ENCODE peak calls at places on chromosome 10, in ten cellular contexts. One of them, this sample, is unnamed.

GRCh38 chr10:116838143-116838725 is 11.1 kb upstream of the ENO4 start:
- DNase-seq in DMS53: no peak
- DNase-seq in T-helper 2 cell: no peak
- DNase-seq in NCI-H1105: no peak
- DNase-seq in A549: no peak
- DNase-seq in epithelial cell of esophagus: no peak
- DNase-seq in MV-4-11: peak
- DNase-seq in NCI-H1694 treated with DMSO at 0.1 percent for 48 hours: no peak
- DNase-seq in NB4: no peak
- DNase-seq in NCI-H460: no peak
- DNase-seq in this sample: no peak

GRCh38 chr10:75353183-75353582 is 48.4 kb downstream of the ZNF503 start:
- DNase-seq in A549: no peak
- DNase-seq in DMS53: no peak
- DNase-seq in epithelial cell of esophagus: no peak
- DNase-seq in MV-4-11: no peak
- DNase-seq in NCI-H460: no peak
- DNase-seq in T-helper 2 cell: no peak
- DNase-seq in NCI-H1105: no peak
- DNase-seq in NB4: no peak
- DNase-seq in NCI-H1694 treated with DMSO at 0.1 percent for 48 hours: no peak
- DNase-seq in this sample: no peak

GRCh38 chr10:114550756-114551290 is 107.3 kb downstream of the ABLIM1 start:
- DNase-seq in NCI-H1694 treated with DMSO at 0.1 percent for 48 hours: peak
- DNase-seq in NB4: peak
- DNase-seq in A549: peak
- DNase-seq in MV-4-11: peak
- DNase-seq in DMS53: peak
- DNase-seq in T-helper 2 cell: no peak
- DNase-seq in epithelial cell of esophagus: peak
- DNase-seq in NCI-H460: peak
- DNase-seq in NCI-H1105: peak
- DNase-seq in this sample: no peak

GRCh38 chr10:9016930-9017329 is 962.4 kb downstream of the GATA3 start:
- DNase-seq in DMS53: no peak
- DNase-seq in NB4: no peak
- DNase-seq in NCI-H1694 treated with DMSO at 0.1 percent for 48 hours: no peak
- DNase-seq in A549: no peak
- DNase-seq in NCI-H460: no peak
- DNase-seq in T-helper 2 cell: no peak
- DNase-seq in epithelial cell of esophagus: no peak
- DNase-seq in MV-4-11: no peak
- DNase-seq in NCI-H1105: no peak
- DNase-seq in this sample: no peak

GRCh38 chr10:95513941-95514392 is 47.2 kb downstream of the SORBS1 start:
- DNase-seq in DMS53: peak
- DNase-seq in epithelial cell of esophagus: peak
- DNase-seq in MV-4-11: no peak
- DNase-seq in NB4: no peak
- DNase-seq in A549: peak
- DNase-seq in T-helper 2 cell: no peak
- DNase-seq in NCI-H1105: no peak
- DNase-seq in NCI-H460: no peak
- DNase-seq in NCI-H1694 treated with DMSO at 0.1 percent for 48 hours: no peak
- DNase-seq in this sample: no peak

GRCh38 chr10:91197044-91197651 is 23.3 kb upstream of the PCGF5 start:
- DNase-seq in NCI-H1694 treated with DMSO at 0.1 percent for 48 hours: no peak
- DNase-seq in T-helper 2 cell: no peak
- DNase-seq in NCI-H460: no peak
- DNase-seq in NCI-H1105: no peak
- DNase-seq in DMS53: no peak
- DNase-seq in MV-4-11: peak
- DNase-seq in epithelial cell of esophagus: no peak
- DNase-seq in NB4: no peak
- DNase-seq in A549: no peak
- DNase-seq in this sample: no peak

GRCh38 chr10:48215148-48215982 is 59.1 kb downstream of the FRMPD2 start:
- DNase-seq in T-helper 2 cell: no peak
- DNase-seq in MV-4-11: peak
- DNase-seq in NB4: peak
- DNase-seq in NCI-H460: peak
- DNase-seq in NCI-H1105: peak
- DNase-seq in NCI-H1694 treated with DMSO at 0.1 percent for 48 hours: peak
- DNase-seq in DMS53: peak
- DNase-seq in A549: peak
- DNase-seq in epithelial cell of esophagus: peak
- DNase-seq in this sample: peak

GRCh38 chr10:68052463-68052862 is 22.6 kb downstream of the HERC4 start:
- DNase-seq in T-helper 2 cell: no peak
- DNase-seq in NCI-H460: no peak
- DNase-seq in NCI-H1694 treated with DMSO at 0.1 percent for 48 hours: no peak
- DNase-seq in MV-4-11: peak
- DNase-seq in DMS53: peak
- DNase-seq in NCI-H1105: no peak
- DNase-seq in epithelial cell of esophagus: peak
- DNase-seq in A549: no peak
- DNase-seq in NB4: peak
- DNase-seq in this sample: no peak

GRCh38 chr10:25974897-25975459 is 40.9 kb downstream of the MYO3A start:
- DNase-seq in A549: no peak
- DNase-seq in NCI-H1105: no peak
- DNase-seq in DMS53: no peak
- DNase-seq in NB4: no peak
- DNase-seq in epithelial cell of esophagus: no peak
- DNase-seq in T-helper 2 cell: no peak
- DNase-seq in MV-4-11: no peak
- DNase-seq in NCI-H460: no peak
- DNase-seq in NCI-H1694 treated with DMSO at 0.1 percent for 48 hours: no peak
- DNase-seq in this sample: no peak

GRCh38 chr10:116704926-116705325 is 37.4 kb downstream of the HSPA12A start:
- DNase-seq in MV-4-11: no peak
- DNase-seq in DMS53: no peak
- DNase-seq in NB4: no peak
- DNase-seq in NCI-H1105: peak
- DNase-seq in epithelial cell of esophagus: no peak
- DNase-seq in NCI-H1694 treated with DMSO at 0.1 percent for 48 hours: no peak
- DNase-seq in T-helper 2 cell: no peak
- DNase-seq in A549: no peak
- DNase-seq in NCI-H460: no peak
- DNase-seq in this sample: no peak

GRCh38 chr10:96360766-96361165 is 2.0 kb upstream of the OPALIN start:
- DNase-seq in NB4: no peak
- DNase-seq in epithelial cell of esophagus: no peak
- DNase-seq in DMS53: no peak
- DNase-seq in T-helper 2 cell: no peak
- DNase-seq in NCI-H1105: no peak
- DNase-seq in NCI-H460: no peak
- DNase-seq in NCI-H1694 treated with DMSO at 0.1 percent for 48 hours: no peak
- DNase-seq in A549: no peak
- DNase-seq in MV-4-11: no peak
- DNase-seq in this sample: no peak

GRCh38 chr10:132023092-132023811 is 41.5 kb upstream of the BNIP3 start:
- DNase-seq in epithelial cell of esophagus: peak
- DNase-seq in NCI-H1105: no peak
- DNase-seq in DMS53: peak
- DNase-seq in MV-4-11: peak
- DNase-seq in NCI-H1694 treated with DMSO at 0.1 percent for 48 hours: peak
- DNase-seq in T-helper 2 cell: peak
- DNase-seq in NCI-H460: peak
- DNase-seq in NB4: peak
- DNase-seq in A549: peak
- DNase-seq in this sample: peak

GRCh38 chr10:52637592-52637991 is 135.0 kb downstream of the MBL2 start:
- DNase-seq in NCI-H460: no peak
- DNase-seq in NCI-H1694 treated with DMSO at 0.1 percent for 48 hours: no peak
- DNase-seq in T-helper 2 cell: no peak
- DNase-seq in NCI-H1105: no peak
- DNase-seq in epithelial cell of esophagus: peak
- DNase-seq in A549: peak
- DNase-seq in DMS53: peak
- DNase-seq in MV-4-11: no peak
- DNase-seq in NB4: no peak
- DNase-seq in this sample: no peak

GRCh38 chr10:99431190-99431549 is 746 bp upstream of the GOT1 start:
- DNase-seq in NCI-H460: peak
- DNase-seq in DMS53: peak
- DNase-seq in T-helper 2 cell: peak
- DNase-seq in epithelial cell of esophagus: peak
- DNase-seq in A549: peak
- DNase-seq in NB4: peak
- DNase-seq in NCI-H1694 treated with DMSO at 0.1 percent for 48 hours: no peak
- DNase-seq in NCI-H1105: no peak
- DNase-seq in MV-4-11: peak
- DNase-seq in this sample: no peak

GRCh38 chr10:119290301-119291036 is 83.1 kb downstream of the GRK5 start:
- DNase-seq in MV-4-11: no peak
- DNase-seq in NB4: no peak
- DNase-seq in NCI-H1694 treated with DMSO at 0.1 percent for 48 hours: no peak
- DNase-seq in epithelial cell of esophagus: no peak
- DNase-seq in A549: peak
- DNase-seq in T-helper 2 cell: no peak
- DNase-seq in NCI-H1105: no peak
- DNase-seq in DMS53: no peak
- DNase-seq in NCI-H460: no peak
- DNase-seq in this sample: no peak

GRCh38 chr10:17787087-17787942 is 21.8 kb upstream of the MRC1 start:
- DNase-seq in NCI-H460: peak
- DNase-seq in epithelial cell of esophagus: peak
- DNase-seq in DMS53: peak
- DNase-seq in NB4: no peak
- DNase-seq in NCI-H1105: no peak
- DNase-seq in MV-4-11: no peak
- DNase-seq in T-helper 2 cell: no peak
- DNase-seq in A549: peak
- DNase-seq in NCI-H1694 treated with DMSO at 0.1 percent for 48 hours: no peak
- DNase-seq in this sample: no peak

GRCh38 chr10:44724415-44725174 is 186.5 kb upstream of the TMEM72 start:
- DNase-seq in NB4: peak
- DNase-seq in MV-4-11: peak
- DNase-seq in epithelial cell of esophagus: peak
- DNase-seq in A549: no peak
- DNase-seq in NCI-H1694 treated with DMSO at 0.1 percent for 48 hours: no peak
- DNase-seq in T-helper 2 cell: no peak
- DNase-seq in NCI-H1105: no peak
- DNase-seq in DMS53: no peak
- DNase-seq in NCI-H460: no peak
- DNase-seq in this sample: no peak

GRCh38 chr10:34732926-34733325 is 82.2 kb downstream of the PARD3 start:
- DNase-seq in A549: peak
- DNase-seq in MV-4-11: no peak
- DNase-seq in T-helper 2 cell: no peak
- DNase-seq in epithelial cell of esophagus: peak
- DNase-seq in NCI-H460: peak
- DNase-seq in NCI-H1105: no peak
- DNase-seq in NB4: peak
- DNase-seq in NCI-H1694 treated with DMSO at 0.1 percent for 48 hours: no peak
- DNase-seq in DMS53: peak
- DNase-seq in this sample: no peak

GRCh38 chr10:96374639-96374984 is 15.8 kb upstream of the OPALIN start:
- DNase-seq in NB4: no peak
- DNase-seq in NCI-H1694 treated with DMSO at 0.1 percent for 48 hours: no peak
- DNase-seq in MV-4-11: no peak
- DNase-seq in NCI-H460: no peak
- DNase-seq in DMS53: peak
- DNase-seq in NCI-H1105: no peak
- DNase-seq in T-helper 2 cell: no peak
- DNase-seq in epithelial cell of esophagus: no peak
- DNase-seq in A549: no peak
- DNase-seq in this sample: no peak

GRCh38 chr10:76324283-76324682 is 892.9 kb downstream of the LRMDA start:
- DNase-seq in DMS53: no peak
- DNase-seq in T-helper 2 cell: no peak
- DNase-seq in NCI-H460: no peak
- DNase-seq in NB4: no peak
- DNase-seq in A549: no peak
- DNase-seq in NCI-H1694 treated with DMSO at 0.1 percent for 48 hours: peak
- DNase-seq in MV-4-11: no peak
- DNase-seq in NCI-H1105: no peak
- DNase-seq in epithelial cell of esophagus: no peak
- DNase-seq in this sample: no peak

GRCh38 chr10:62130948-62131347 is 137.7 kb downstream of the RTKN2 start:
- DNase-seq in NCI-H460: no peak
- DNase-seq in MV-4-11: no peak
- DNase-seq in epithelial cell of esophagus: peak
- DNase-seq in T-helper 2 cell: no peak
- DNase-seq in A549: no peak
- DNase-seq in NB4: no peak
- DNase-seq in NCI-H1694 treated with DMSO at 0.1 percent for 48 hours: no peak
- DNase-seq in DMS53: no peak
- DNase-seq in NCI-H1105: no peak
- DNase-seq in this sample: no peak

This sample was measured in effector memory CD8-positive, alpha-beta T cell.